ENCODE peak calls at places on chromosomes 4 and X, in eight cellular contexts. F, G, J, W, P, R, X and B are unnamed samples.

GRCh38 chrX:110359273-110359672 is 625 bp downstream of the RTL9 start:
- DNase-seq in J (no peak), W (no peak), G (no peak), F (no peak), P (no peak), X (no peak), R (no peak), B (no peak)

GRCh38 chrX:35919536-35920309 is at the start of gene CFAP47:
- DNase-seq in R (no peak), G (peak), F (peak), J (no peak), P (peak), X (no peak), W (peak), B (no peak)

GRCh38 chr4:112170451-112170993 is 25.3 kb downstream of the FAM241A start:
- DNase-seq in J (no peak), R (no peak), G (no peak), P (peak), X (no peak), F (no peak), W (no peak), B (peak)

GRCh38 chr4:69697536-69697935 is 44.5 kb upstream of the UGT2A1 start:
- DNase-seq in X (no peak), F (no peak), P (no peak), W (no peak), R (no peak), G (no peak), J (no peak), B (peak)

GRCh38 chr4:176425035-176425434 is 105.3 kb downstream of the SPCS3 start:
- DNase-seq in G (no peak), P (no peak), W (no peak), J (no peak), F (no peak), X (no peak), R (no peak), B (no peak)

GRCh38 chrX:69291111-69291510 is 125.9 kb upstream of the PJA1 start:
- DNase-seq in X (no peak), F (no peak), W (no peak), J (no peak), R (no peak), G (no peak), P (no peak), B (no peak)

GRCh38 chrX:2828404-2829065 is at the start of gene GYG2:
- DNase-seq in J (no peak), F (peak), R (peak), G (peak), W (no peak), X (peak), P (peak), B (no peak)

GRCh38 chr4:163484906-163485305 is 9.6 kb upstream of the TMA16 start:
- DNase-seq in X (peak), J (no peak), R (no peak), W (no peak), P (peak), F (peak), G (peak), B (no peak)

GRCh38 chr4:139030614-139031235 is 15.1 kb downstream of the NOCT start:
- DNase-seq in J (no peak), G (peak), X (peak), R (peak), P (peak), F (peak), W (no peak), B (peak)
- H3K27ac ChIP-seq in J (no peak), G (no peak), X (no peak), R (peak), P (no peak), F (no peak), W (no peak), B (no peak)

GRCh38 chr4:7806080-7806630 is 133.5 kb downstream of the AFAP1 start:
- DNase-seq in W (peak), G (peak), R (no peak), F (peak), X (peak), P (peak), J (peak), B (no peak)
- H3K27ac ChIP-seq in W (peak), G (peak), R (no peak), F (peak), X (no peak), P (peak), J (peak), B (peak)

DNA sequence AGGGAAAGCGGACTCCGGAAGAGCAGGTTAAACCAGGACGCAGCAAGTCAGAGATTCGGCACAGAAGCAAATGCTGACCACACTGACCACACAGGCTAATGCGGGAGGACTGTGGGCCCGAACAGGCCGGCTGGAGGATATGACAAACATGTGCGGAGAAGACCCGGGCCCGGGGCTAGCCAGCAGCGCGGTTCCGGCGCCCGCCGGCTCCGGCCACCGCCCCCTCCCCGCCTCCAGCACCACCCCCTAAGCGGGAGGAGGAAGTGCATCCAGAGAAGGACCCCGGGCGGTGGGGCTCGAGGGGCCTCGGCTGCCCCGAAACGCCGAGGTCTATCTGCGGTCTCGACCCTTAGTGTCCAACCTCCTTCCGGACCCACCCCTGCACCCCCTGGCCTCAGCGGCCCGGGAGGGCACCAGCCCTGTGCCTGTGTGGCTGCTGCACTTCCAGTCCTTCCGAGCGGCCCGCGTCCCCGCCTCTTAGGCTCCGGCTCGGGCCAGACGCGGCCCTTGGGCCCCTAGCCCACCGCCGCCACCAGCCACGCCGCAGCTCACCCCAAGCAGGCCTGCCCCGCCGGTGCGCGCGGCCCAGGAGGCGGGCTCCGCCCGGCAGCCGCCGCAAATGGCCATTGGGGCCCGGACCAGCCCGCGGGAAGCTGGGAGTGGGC is 2.1 kb downstream of the ELOVL6 start:
- DNase-seq in G (peak), X (peak), F (peak), R (peak), W (peak), P (peak), J (peak), B (no peak)
- H3K27ac ChIP-seq in G (peak), X (peak), F (peak), R (peak), W (no peak), P (peak), J (peak), B (peak)

GRCh38 chr4:136320471-136320813 is 1211.9 kb downstream of the PCDH18 start:
- DNase-seq in W (no peak), G (no peak), J (no peak), X (no peak), P (no peak), F (no peak), R (no peak), B (no peak)
- H3K27ac ChIP-seq in W (no peak), G (no peak), J (no peak), X (no peak), P (peak), F (no peak), R (no peak), B (peak)

DNA sequence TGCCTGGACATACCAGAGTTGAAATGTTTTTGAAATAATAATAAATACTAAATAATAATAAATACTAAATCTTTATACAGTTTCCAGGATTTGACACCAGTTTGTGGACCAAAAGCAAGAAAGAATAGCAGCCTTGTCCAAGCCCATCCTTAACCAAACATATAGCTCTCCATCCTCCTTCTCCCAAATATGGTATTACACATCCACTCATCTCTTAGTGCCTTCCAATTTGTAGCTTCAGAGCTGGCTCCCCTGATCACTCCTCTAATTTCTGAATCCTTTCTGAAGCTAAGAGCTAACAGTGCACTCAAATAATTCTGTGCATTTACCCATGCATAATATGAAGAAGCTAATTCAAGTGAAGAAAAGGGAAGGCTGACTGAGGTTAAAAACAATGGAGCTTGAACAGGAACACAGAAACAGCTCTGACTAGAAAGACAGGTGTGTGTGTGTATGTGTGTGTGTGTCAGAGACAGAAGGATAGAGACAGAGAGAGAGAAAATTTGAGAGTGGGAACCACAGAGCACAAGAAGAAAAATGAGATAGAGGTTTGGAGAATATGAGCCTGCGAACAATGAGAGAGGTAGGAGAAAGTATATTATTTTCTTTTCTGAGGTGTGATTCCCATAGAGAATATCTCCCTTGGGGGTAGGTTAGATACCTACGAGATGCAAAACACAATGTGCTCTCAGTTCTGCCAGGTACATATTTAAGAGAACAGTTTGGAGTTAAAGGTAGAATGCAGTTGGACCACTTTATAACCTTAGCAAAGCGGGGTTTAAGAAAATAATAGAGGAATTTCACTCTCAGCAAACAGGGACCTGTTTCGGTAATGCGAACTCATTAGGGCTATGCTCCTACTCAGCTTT is 123.5 kb downstream of the CAMK2D start:
- DNase-seq in R (no peak), F (no peak), W (no peak), G (no peak), J (no peak), X (no peak), P (no peak), B (no peak)
- H3K27ac ChIP-seq in R (no peak), F (peak), W (peak), G (no peak), J (no peak), X (no peak), P (no peak), B (no peak)

DNA sequence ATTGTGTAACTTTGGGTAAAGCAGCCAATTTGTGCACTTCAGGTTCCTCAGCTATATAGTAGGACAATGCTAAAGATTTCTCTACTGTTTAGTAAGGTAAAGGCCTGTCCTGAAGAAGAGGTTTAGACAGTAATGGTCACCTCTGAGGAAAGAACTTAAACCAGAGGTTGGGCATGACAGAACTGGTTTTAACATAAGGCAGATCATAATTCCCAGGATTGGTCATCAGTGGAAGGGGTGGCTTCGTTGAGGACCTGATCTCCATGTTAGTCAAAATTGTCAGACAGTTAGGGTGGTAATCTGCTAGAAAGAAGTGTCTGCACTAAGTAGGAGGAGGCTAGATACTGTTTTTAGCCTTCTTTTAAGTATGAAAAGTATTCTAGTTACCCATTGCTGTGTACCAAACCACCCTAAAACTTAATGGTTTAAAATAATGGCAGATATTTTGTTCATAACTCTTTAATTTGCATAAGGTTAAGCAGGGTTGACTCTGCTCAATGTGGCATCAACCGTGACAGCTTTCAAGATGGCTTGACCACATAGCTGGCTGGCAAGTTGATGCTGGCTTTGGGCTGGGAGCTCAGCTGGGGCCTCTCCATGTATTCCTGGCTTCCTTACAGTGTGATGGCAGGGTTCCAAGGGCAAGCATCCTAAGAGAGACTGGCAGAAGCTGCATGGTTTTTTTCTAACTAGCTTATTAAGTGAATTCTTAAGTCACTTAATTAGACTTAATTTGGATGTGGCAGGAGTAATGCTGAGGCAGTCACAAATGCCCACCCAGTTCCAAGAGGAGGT is 4.3 kb downstream of the RP2 start:
- DNase-seq in X (no peak), J (no peak), R (no peak), P (no peak), F (peak), G (no peak), W (no peak), B (no peak)
- H3K27ac ChIP-seq in X (no peak), J (peak), R (no peak), P (peak), F (no peak), G (no peak), W (no peak), B (no peak)

DNA sequence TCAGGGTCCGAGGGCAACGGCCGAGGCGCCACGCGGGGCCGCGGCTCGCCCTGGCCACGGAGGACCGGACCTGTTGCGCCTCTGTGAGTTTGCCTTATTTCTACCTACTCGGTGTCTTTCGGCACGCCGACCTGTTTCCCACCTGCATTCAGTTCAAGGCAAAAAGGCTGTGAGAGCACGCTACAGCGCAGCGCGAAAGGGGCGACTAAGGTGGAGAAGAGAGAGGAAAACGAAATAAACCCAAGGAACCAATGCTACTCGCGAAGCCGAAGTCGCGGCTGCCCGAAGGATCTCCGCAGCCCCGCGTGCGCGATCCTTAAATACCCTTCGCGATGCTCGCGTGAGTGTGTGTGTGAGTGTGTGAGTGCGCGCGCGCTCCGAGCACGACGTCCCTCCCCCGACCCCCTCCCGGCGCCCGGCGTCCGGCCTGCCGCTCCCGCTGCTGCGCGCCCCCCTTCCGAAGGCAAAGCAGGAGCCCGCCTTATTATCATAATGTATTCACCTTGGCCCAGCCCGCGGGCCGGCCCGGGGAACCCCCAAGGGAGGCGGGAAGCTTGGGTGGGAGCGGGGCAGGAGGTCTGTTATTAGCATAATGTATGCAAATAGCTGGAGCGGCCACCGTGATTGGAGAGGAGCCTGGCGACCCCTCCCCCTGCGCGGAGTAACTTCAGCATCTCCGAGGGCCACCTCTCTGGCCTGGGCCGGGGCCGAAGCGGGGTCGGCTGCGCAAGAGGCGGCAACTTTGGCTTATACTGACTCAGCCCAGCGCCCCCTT is at the start of gene COL25A1:
- DNase-seq in J (no peak), P (peak), R (peak), W (peak), F (peak), G (peak), X (peak), B (no peak)
- H3K27ac ChIP-seq in J (no peak), P (peak), R (no peak), W (no peak), F (no peak), G (no peak), X (peak), B (no peak)

DNA sequence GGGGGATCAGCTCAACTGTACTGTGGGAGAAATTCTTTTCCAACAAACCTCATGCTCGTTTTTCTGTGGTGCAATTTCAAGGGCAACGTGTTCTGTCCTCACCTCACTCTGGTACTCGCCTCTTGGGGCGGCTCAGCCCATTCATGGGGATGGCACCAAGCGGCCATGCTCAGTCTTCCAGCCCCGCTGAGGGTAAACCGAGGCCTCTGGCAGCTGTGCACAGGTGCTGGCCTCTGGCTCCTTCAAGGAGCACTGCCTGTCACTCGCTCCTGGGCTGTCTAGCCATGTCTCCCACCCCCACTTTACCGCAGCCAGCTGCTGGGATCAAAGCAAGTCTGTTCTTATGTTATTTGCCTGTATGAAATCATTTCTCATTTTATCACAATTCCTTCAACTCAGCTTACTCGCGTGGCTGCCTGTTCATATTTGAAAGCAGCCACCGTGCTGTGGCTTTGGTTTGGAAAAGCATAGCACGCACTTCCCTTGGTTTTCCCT is 70.2 kb downstream of the MTMR1 start:
- DNase-seq in R (no peak), G (no peak), P (no peak), J (no peak), F (no peak), X (no peak), W (no peak), B (no peak)
- H3K27ac ChIP-seq in R (no peak), G (no peak), P (no peak), J (no peak), F (no peak), X (no peak), W (no peak), B (no peak)